ENCODE peak calls at places on chromosome 16, in six cellular contexts. K is AG09319; J is stomach; L is A549; V is uterus; A is stimulated activated CD4-positive, alpha-beta T cell treated with anti-CD3 and anti-CD28 coated beads, Interleukin-1b, Interleukin-23, amount 100 ng/mL, for 24 hours. Y is an unnamed sample.

GRCh38 chr16:55146939-55147338 is 177.1 kb upstream of the IRX6 start:
- DNase-seq in K (no peak), V (no peak), L (no peak), J (no peak), A (no peak), Y (no peak)

GRCh38 chr16:3957344-3957980 is 76.9 kb upstream of the CREBBP start:
- DNase-seq in J (no peak), K (no peak), L (no peak), V (no peak), A (no peak), Y (no peak)

GRCh38 chr16:19888834-19889233 is 4.2 kb upstream of the GPRC5B start:
- DNase-seq in L (no peak), K (no peak), J (no peak), A (no peak), V (no peak), Y (no peak)

GRCh38 chr16:12578001-12578400 is 225.7 kb downstream of the CPPED1 start:
- DNase-seq in V (no peak), L (no peak), K (no peak), A (no peak), J (no peak), Y (no peak)

GRCh38 chr16:51607202-51607756 is 456.2 kb upstream of the SALL1 start:
- DNase-seq in K (no peak), V (peak; percentile 24), A (no peak), J (no peak), L (no peak), Y (no peak)

GRCh38 chr16:74296465-74297295 is at the start of gene PSMD7:
- DNase-seq in J (peak; percentile 93), A (peak; percentile 83), L (peak; percentile 87), V (peak; percentile 89), K (peak; percentile 63), Y (peak; percentile 96)

GRCh38 chr16:66751135-66751991 is at the start of gene DYNC1LI2:
- DNase-seq in V (peak; percentile 69), J (peak; percentile 78), L (peak; percentile 80), K (peak; percentile 36), A (peak; percentile 59), Y (peak; percentile 88)

GRCh38 chr16:28486266-28486665 is 5.6 kb downstream of the CLN3 start:
- DNase-seq in J (no peak), K (no peak), A (no peak), L (no peak), V (no peak), Y (no peak)

GRCh38 chr16:89078172-89078571 is 15.5 kb upstream of the ACSF3 start:
- DNase-seq in A (no peak), V (no peak), L (no peak), J (no peak), K (no peak), Y (no peak)

GRCh38 chr16:89409161-89409711 is 81.1 kb downstream of the ANKRD11 start:
- DNase-seq in V (no peak), L (no peak), J (no peak), K (no peak), A (no peak), Y (no peak)

GRCh38 chr16:12186774-12187335 is 210.3 kb downstream of the SNX29 start:
- DNase-seq in K (no peak), L (no peak), J (no peak), A (no peak), V (no peak), Y (no peak)

GRCh38 chr16:27426423-27427408 is 24.7 kb downstream of the IL21R start:
- DNase-seq in L (no peak), A (peak; percentile 38), V (no peak), K (peak; percentile 53), J (peak; percentile 26), Y (peak; percentile 43)

GRCh38 chr16:46621006-46621629 is at the start of gene SHCBP1:
- DNase-seq in L (peak; percentile 96), V (peak; percentile 65), K (peak; percentile 80), J (peak; percentile 76), A (peak; percentile 38), Y (peak; percentile 88)

GRCh38 chr16:22318690-22319358 is 21.6 kb downstream of the POLR3E start:
- DNase-seq in V (no peak), L (peak; percentile 62), K (no peak), J (peak; percentile 43), A (peak; percentile 34), Y (peak; percentile 66)

Y was measured in sigmoid colon.